ENCODE peak calls at places on chromosome 1, in nine cellular contexts. L is LHCN-M2; X is T-cell; F is GM06990; R is glutamatergic neuron; O is tibial nerve; Z is stimulated activated naive CD4-positive, alpha-beta T cell; M is SK-N-DZ; H is CD4-positive, alpha-beta T cell. Q is an unnamed sample.

GRCh38 chr1:203589201-203589600 is 37.4 kb upstream of the ATP2B4 start:
- DNase-seq in H (no peak), F (no peak), R (no peak), M (no peak), L (no peak), O (no peak), X (no peak), Z (no peak), Q (no peak)

GRCh38 chr1:184820956-184821355 is 66.3 kb upstream of the EDEM3 start:
- DNase-seq in O (no peak), F (no peak), X (no peak), M (no peak), R (no peak), H (no peak), Z (no peak), L (no peak), Q (no peak)

GRCh38 chr1:214660900-214661299 is 57.9 kb downstream of the CENPF start:
- DNase-seq in X (no peak), L (peak; percentile 20), Z (no peak), H (peak; percentile 8), O (peak; percentile 64), F (no peak), M (no peak), R (peak; percentile 37), Q (no peak)

GRCh38 chr1:1318131-1318652 is 6.3 kb downstream of the INTS11 start:
- DNase-seq in R (no peak), M (no peak), H (no peak), F (no peak), X (no peak), L (peak; percentile 95), Z (no peak), O (peak; percentile 78), Q (no peak)

GRCh38 chr1:8004803-8005573 is 21.1 kb downstream of the ERRFI1 start:
- DNase-seq in R (no peak), M (peak; percentile 61), X (no peak), L (peak; percentile 96), Z (no peak), F (no peak), H (no peak), O (peak; percentile 90), Q (no peak)

GRCh38 chr1:46174448-46175231 is at the start of gene TSPAN1:
- DNase-seq in Z (no peak), M (no peak), L (peak; percentile 65), R (no peak), O (no peak), H (no peak), F (no peak), X (no peak), Q (no peak)

GRCh38 chr1:106937104-106937503 is 119.4 kb upstream of the PRMT6 start:
- DNase-seq in R (no peak), L (peak; percentile 38), O (no peak), X (no peak), Z (no peak), F (no peak), M (no peak), H (no peak), Q (no peak)

GRCh38 chr1:154445040-154445472 is 39.9 kb downstream of the IL6R start:
- DNase-seq in M (no peak), L (peak; percentile 53), F (peak; percentile 77), Z (no peak), O (no peak), H (no peak), R (no peak), X (no peak), Q (no peak)

GRCh38 chr1:235739631-235740030 is 90.0 kb upstream of the GNG4 start:
- DNase-seq in R (no peak), O (no peak), F (no peak), M (no peak), Z (no peak), H (no peak), L (no peak), X (no peak), Q (no peak)

GRCh38 chr1:155932085-155932484 is 2.1 kb downstream of the KHDC4 start:
- DNase-seq in L (no peak), X (no peak), Z (no peak), H (no peak), R (no peak), O (no peak), F (no peak), M (no peak), Q (no peak)

Q was measured in memory B cell.